ENCODE peak calls at places on chromosomes 3 and 15, in six cellular contexts. T is foreskin fibroblast, C is lung, B is IMR-90, K is body of pancreas, V is BJ. W is an unnamed sample.

GRCh38 chr3:156535162-156535627 is 19.7 kb downstream of the SSR3 start:
- DNase-seq in B (peak), T (peak), V (peak), C (peak), K (peak), W (peak)

GRCh38 chr15:63196846-63197245 is 7.4 kb downstream of the RAB8B start:
- DNase-seq in K (no peak), C (no peak), B (no peak), V (no peak), T (no peak), W (no peak)

GRCh38 chr15:38154255-38154654 is 98.4 kb upstream of the SPRED1 start:
- DNase-seq in T (no peak), K (no peak), B (no peak), V (no peak), C (no peak), W (no peak)

GRCh38 chr3:16067837-16068471 is 106.5 kb upstream of the GALNT15 start:
- DNase-seq in B (peak), C (no peak), T (peak), K (no peak), V (peak), W (no peak)

GRCh38 chr3:102353148-102353547 is 81.7 kb upstream of the ZPLD1 start:
- DNase-seq in B (no peak), V (no peak), K (no peak), C (no peak), T (no peak), W (no peak)

GRCh38 chr15:32908921-32909320 is 191.1 kb downstream of the GREM1 start:
- DNase-seq in T (no peak), K (no peak), C (no peak), V (no peak), B (no peak), W (no peak)

GRCh38 chr15:73284073-73284472 is 84.7 kb downstream of the HCN4 start:
- DNase-seq in T (peak), V (no peak), C (no peak), K (no peak), B (peak), W (no peak)

GRCh38 chr3:97232635-97233034 is 418.2 kb downstream of the EPHA6 start:
- DNase-seq in T (no peak), K (peak), B (no peak), C (no peak), V (no peak), W (no peak)

GRCh38 chr3:10456981-10457380 is 48.4 kb downstream of the ATP2B2 start:
- DNase-seq in V (no peak), B (no peak), K (no peak), T (no peak), C (no peak), W (no peak)

GRCh38 chr3:157089455-157090221 is 70.3 kb downstream of the CCNL1 start:
- DNase-seq in C (peak), B (peak), K (peak), V (no peak), T (no peak), W (no peak)

GRCh38 chr15:51089699-51090098 is 5.0 kb downstream of the TNFAIP8L3 start:
- DNase-seq in T (peak), B (peak), V (no peak), K (no peak), C (no peak), W (no peak)

GRCh38 chr3:24202071-24202470 is 257.0 kb downstream of the NR1D2 start:
- DNase-seq in B (no peak), K (no peak), C (no peak), T (peak), V (peak), W (no peak)

GRCh38 chr3:87333393-87333892 is 57.1 kb upstream of the POU1F1 start:
- DNase-seq in K (no peak), C (no peak), B (peak), V (peak), T (peak), W (peak)

GRCh38 chr3:138082085-138082991 is 33.1 kb downstream of the DZIP1L start:
- DNase-seq in V (peak), K (no peak), C (no peak), B (peak), T (peak), W (peak)

GRCh38 chr3:127593187-127593586 is 2.7 kb upstream of the TPRA1 start:
- DNase-seq in T (no peak), C (no peak), K (no peak), V (no peak), B (no peak), W (no peak)

GRCh38 chr3:52523386-52524257 is 10.0 kb downstream of the NT5DC2 start:
- DNase-seq in T (no peak), C (no peak), V (no peak), B (no peak), K (no peak), W (no peak)

GRCh38 chr3:171239757-171240503 is 213.4 kb upstream of the SLC2A2 start:
- DNase-seq in K (no peak), T (no peak), B (no peak), C (no peak), V (no peak), W (no peak)

GRCh38 chr3:121942116-121942786 is 48.0 kb downstream of the SLC15A2 start:
- DNase-seq in T (no peak), V (no peak), B (peak), K (peak), C (peak), W (no peak)

GRCh38 chr3:46669191-46669999 is 24.1 kb downstream of the ALS2CL start:
- DNase-seq in K (no peak), B (no peak), C (no peak), V (no peak), T (no peak), W (no peak)

GRCh38 chr3:44862221-44862637 is 517 bp downstream of the TMEM42 start:
- DNase-seq in B (peak), V (no peak), C (no peak), K (peak), T (no peak), W (no peak)

GRCh38 chr3:187040637-187041361 is 98.5 kb downstream of the RPL39L start:
- DNase-seq in V (no peak), T (peak), B (peak), K (no peak), C (no peak), W (peak)

GRCh38 chr15:51750942-51751686 is at the start of gene TMOD2:
- DNase-seq in B (peak), T (peak), V (no peak), C (peak), K (peak), W (no peak)

GRCh38 chr3:187112934-187113793 is 26.1 kb downstream of the RPL39L start:
- DNase-seq in B (peak), C (no peak), T (peak), V (no peak), K (no peak), W (no peak)

GRCh38 chr3:159619341-159619885 is 369.2 kb upstream of the IL12A start:
- DNase-seq in T (peak), V (peak), K (no peak), C (no peak), B (peak), W (no peak)

GRCh38 chr3:9727041-9727595 is 4.4 kb upstream of the BRPF1 start:
- DNase-seq in K (no peak), T (peak), B (no peak), V (no peak), C (no peak), W (no peak)

GRCh38 chr3:47024932-47025331 is 45.5 kb downstream of the NBEAL2 start:
- DNase-seq in C (no peak), T (peak), K (no peak), V (no peak), B (peak), W (no peak)

GRCh38 chr3:3664916-3665315 is 134.3 kb upstream of the LRRN1 start:
- DNase-seq in V (no peak), B (peak), K (no peak), T (no peak), C (no peak), W (no peak)

GRCh38 chr3:61562042-61562809 is 855 bp downstream of the PTPRG start:
- DNase-seq in V (no peak), T (peak), C (no peak), K (peak), B (peak), W (no peak)

GRCh38 chr3:46662771-46663551 is 30.5 kb downstream of the ALS2CL start:
- DNase-seq in K (no peak), C (no peak), B (peak), V (peak), T (peak), W (no peak)

GRCh38 chr15:33242669-33243191 is 48.2 kb upstream of the FMN1 start:
- DNase-seq in B (no peak), K (no peak), C (no peak), V (no peak), T (no peak), W (no peak)

GRCh38 chr3:49104052-49104426 is 518 bp downstream of the QARS1 start:
- DNase-seq in B (no peak), K (no peak), C (no peak), V (no peak), T (no peak), W (no peak)

GRCh38 chr3:61805510-61806080 is 244.2 kb downstream of the PTPRG start:
- DNase-seq in T (peak), B (peak), V (no peak), C (no peak), K (no peak), W (no peak)

GRCh38 chr3:120622870-120623718 is 27.0 kb downstream of the NDUFB4 start:
- DNase-seq in B (peak), V (peak), C (no peak), K (no peak), T (peak), W (peak)

GRCh38 chr3:171809513-171810277 is 588 bp downstream of the PLD1 start:
- DNase-seq in T (peak), C (no peak), V (peak), B (peak), K (no peak), W (peak)

GRCh38 chr15:25866874-25867273 is 3.7 kb upstream of the ATP10A start:
- DNase-seq in B (no peak), C (no peak), K (no peak), V (no peak), T (no peak), W (no peak)
- H3K4me3 ChIP-seq in B (no peak), C (no peak), K (no peak), V (no peak), T (no peak), W (no peak)

DNA sequence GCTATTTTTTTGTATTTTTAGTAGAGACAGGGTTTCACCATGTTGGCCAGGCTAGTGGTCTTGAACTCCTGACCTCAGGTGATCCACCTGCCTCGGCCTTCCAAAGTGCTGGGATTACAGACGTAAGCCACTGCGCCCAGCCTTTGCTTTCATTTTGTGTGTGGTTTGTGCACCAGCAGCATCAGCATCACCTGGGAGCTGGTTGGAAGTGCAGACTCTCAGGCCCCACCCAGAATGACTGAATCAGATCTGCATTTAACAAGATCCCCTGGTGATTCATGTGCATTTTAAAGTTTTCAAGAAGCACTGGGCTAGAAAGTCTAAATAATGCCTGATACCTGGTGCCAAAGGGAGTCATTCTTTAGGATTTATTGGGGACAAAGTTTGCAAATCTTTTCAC is 73.4 kb upstream of the BNIP2 start:
- DNase-seq in C (no peak), B (no peak), T (no peak), K (no peak), V (no peak), W (no peak)
- H3K4me3 ChIP-seq in C (no peak), B (no peak), T (no peak), K (no peak), V (no peak), W (no peak)

DNA sequence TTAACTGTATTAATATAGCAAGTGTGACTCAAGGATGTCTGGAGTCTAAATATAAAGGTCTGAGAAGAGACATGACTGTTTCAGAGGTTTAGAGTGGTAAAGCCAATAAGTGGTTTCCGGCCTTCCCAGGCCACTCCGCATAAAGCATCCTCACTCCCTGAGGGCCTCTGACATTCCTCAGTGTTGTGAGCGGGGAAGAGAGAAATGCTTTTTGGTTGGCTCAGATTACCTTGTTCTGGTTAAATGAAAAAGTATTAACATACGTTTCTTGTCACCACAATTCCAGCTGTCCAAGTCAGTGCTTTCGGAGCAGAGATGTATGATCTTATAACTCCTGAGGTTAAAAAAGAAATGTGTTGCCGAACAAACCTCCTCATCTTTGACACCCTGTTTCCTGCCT is 103.8 kb downstream of the RBMS3 start:
- DNase-seq in C (no peak), V (peak), K (no peak), T (peak), B (peak), W (peak)
- H3K4me3 ChIP-seq in C (no peak), V (no peak), K (no peak), T (no peak), B (no peak), W (no peak)

DNA sequence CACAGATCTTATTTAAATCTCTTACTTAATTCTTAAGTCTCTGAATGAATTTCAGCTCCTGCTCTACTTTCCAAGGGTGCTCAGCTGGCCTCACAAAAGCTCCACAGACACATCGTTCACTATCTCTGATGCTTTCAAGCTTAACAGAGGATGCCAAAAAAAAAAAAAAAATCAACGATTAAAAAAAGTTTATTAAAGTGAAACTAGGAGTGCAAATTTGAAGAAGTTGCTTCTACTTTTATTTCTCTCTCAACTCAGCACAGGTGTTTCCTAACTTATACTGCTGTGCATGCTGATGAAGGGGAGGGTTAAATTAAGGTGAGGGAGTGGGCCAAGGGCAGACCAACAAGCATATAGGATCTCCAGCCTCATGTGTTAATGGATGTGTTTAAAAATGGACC is 157.2 kb downstream of the TIGIT start:
- DNase-seq in C (no peak), T (no peak), K (no peak), B (no peak), V (no peak), W (no peak)
- H3K4me3 ChIP-seq in C (no peak), T (peak), K (no peak), B (no peak), V (peak), W (no peak)

DNA sequence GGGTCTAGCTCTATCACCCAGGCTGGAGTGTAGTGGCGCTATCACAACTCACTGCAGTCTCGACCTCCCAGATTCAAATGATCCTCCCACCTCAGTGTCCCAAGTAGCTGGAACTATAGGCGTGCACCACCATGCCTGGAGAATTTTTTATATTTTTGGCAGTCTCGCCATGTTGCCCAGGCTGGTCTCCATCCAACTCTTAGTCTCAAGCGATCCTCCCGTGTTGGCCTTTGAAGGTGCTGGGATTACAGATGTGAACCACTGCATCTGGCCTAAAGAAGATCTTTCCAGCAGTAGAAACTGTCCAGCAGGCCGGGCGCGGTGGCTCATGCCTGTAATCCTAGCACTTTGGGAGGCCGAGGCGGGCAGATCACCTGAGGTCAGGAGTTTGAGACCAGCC is 55.2 kb upstream of the NR2C2 start:
- DNase-seq in T (no peak), B (no peak), C (no peak), K (no peak), V (no peak), W (no peak)
- H3K4me3 ChIP-seq in T (no peak), B (no peak), C (no peak), K (no peak), V (no peak), W (no peak)